ENCODE peak calls at places on chromosome 9, in four cellular contexts. V is cardiac muscle cell; N is aorta; F is CD4-positive, alpha-beta memory T cell. B is an unnamed sample.
A peak's percentile ranks its signal among the peaks of the same experiment; 100 is the strongest.

GRCh38 chr9:137199411-137200121 is 975 bp downstream of the TPRN start:
- DNase-seq in V (no peak), N (no peak), F (no peak), B (no peak)

GRCh38 chr9:89919171-89919681 is 314.4 kb downstream of the GADD45G start:
- DNase-seq in V (peak; percentile 77), N (no peak), F (no peak), B (peak; percentile 4)

GRCh38 chr9:114811301-114811700 is 5.5 kb upstream of the TNFSF15 start:
- DNase-seq in V (no peak), N (no peak), F (no peak), B (no peak)

GRCh38 chr9:96109718-96110351 is 192.1 kb downstream of the HSD17B3 start:
- DNase-seq in V (no peak), N (no peak), F (no peak), B (no peak)

GRCh38 chr9:95004452-95005275 is 278.2 kb downstream of the AOPEP start:
- DNase-seq in V (peak; percentile 73), N (peak; percentile 86), F (no peak), B (no peak)

GRCh38 chr9:121267689-121268597 is at the start of gene GSN:
- DNase-seq in V (peak; percentile 78), N (peak; percentile 95), F (peak; percentile 43), B (peak; percentile 22)

GRCh38 chr9:137853392-137853995 is 24.1 kb upstream of the CACNA1B start:
- DNase-seq in V (no peak), N (no peak), F (no peak), B (no peak)

GRCh38 chr9:15240927-15241326 is 66.1 kb downstream of the TTC39B start:
- DNase-seq in V (no peak), N (no peak), F (no peak), B (no peak)

GRCh38 chr9:121324755-121325154 is 45.3 kb downstream of the STOM start:
- DNase-seq in V (no peak), N (no peak), F (no peak), B (no peak)

GRCh38 chr9:114080773-114081440 is 2.8 kb upstream of the AMBP start:
- DNase-seq in V (no peak), N (no peak), F (no peak), B (no peak)

GRCh38 chr9:137721479-137721878 is 102.7 kb downstream of the EHMT1 start:
- DNase-seq in V (no peak), N (no peak), F (no peak), B (no peak)

GRCh38 chr9:12956805-12957204 is 182.0 kb downstream of the LURAP1L start:
- DNase-seq in V (no peak), N (no peak), F (no peak), B (no peak)

GRCh38 chr9:121260457-121261106 is 7.4 kb upstream of the GSN start:
- DNase-seq in V (no peak), N (no peak), F (no peak), B (no peak)

GRCh38 chr9:112711050-112711689 is 6.7 kb downstream of the INIP start:
- DNase-seq in V (peak; percentile 30), N (no peak), F (no peak), B (no peak)

GRCh38 chr9:75054373-75055001 is 26.4 kb upstream of the CARNMT1 start:
- DNase-seq in V (no peak), N (no peak), F (no peak), B (no peak)

GRCh38 chr9:26524225-26524624 is 368.4 kb downstream of the CAAP1 start:
- DNase-seq in V (peak; percentile 29), N (no peak), F (no peak), B (no peak)

DNA sequence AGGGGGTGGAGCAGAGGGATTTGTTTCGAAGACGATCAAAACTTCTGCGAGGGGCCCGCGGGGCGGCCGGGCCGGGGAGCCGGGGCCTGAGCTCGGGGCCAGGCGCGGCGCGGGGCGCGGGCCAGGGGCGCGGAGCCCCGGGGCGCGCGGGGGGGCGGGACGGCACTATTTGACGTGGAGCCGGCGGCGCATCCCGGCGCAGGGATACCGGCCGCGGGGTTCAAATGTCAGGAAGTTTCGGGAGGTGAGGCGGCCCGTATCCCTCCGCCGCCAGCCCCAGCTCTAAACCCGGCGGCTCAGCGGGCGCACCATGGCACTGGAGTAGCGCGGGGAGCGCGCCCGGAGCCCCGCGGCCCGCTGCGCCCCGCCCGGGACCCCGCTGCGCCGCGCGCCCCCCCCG is at the start of gene LMX1B:
- DNase-seq in V (peak; percentile 67), N (peak; percentile 83), F (no peak), B (no peak)
- H3K27me3 ChIP-seq in V (peaks cover 99% of the 10 kb centered on the region), N (no peaks in the 10 kb centered on the region), F (peaks cover 35% of the 10 kb centered on the region), B (peaks cover 71% of the 10 kb centered on the region)

GRCh38 chr9:306907-307306 is 92.2 kb downstream of the DOCK8 start:
- DNase-seq in V (no peak), N (no peak), F (peak; percentile 70), B (peak; percentile 34)

GRCh38 chr9:316382-316965 is 101.8 kb downstream of the DOCK8 start:
- DNase-seq in V (no peak), N (no peak), F (no peak), B (no peak)

GRCh38 chr9:312596-313320 is 98.1 kb downstream of the DOCK8 start:
- DNase-seq in V (no peak), N (no peak), F (no peak), B (no peak)

GRCh38 chr9:311837-312236 is 97.2 kb downstream of the DOCK8 start:
- DNase-seq in V (peak; percentile 23), N (no peak), F (no peak), B (no peak)
- H3K36me3 ChIP-seq in V (no peaks in the 10 kb centered on the region), N (no peaks in the 10 kb centered on the region), F (peaks cover 70% of the 10 kb centered on the region), B (peaks cover 75% of the 10 kb centered on the region)

DNA sequence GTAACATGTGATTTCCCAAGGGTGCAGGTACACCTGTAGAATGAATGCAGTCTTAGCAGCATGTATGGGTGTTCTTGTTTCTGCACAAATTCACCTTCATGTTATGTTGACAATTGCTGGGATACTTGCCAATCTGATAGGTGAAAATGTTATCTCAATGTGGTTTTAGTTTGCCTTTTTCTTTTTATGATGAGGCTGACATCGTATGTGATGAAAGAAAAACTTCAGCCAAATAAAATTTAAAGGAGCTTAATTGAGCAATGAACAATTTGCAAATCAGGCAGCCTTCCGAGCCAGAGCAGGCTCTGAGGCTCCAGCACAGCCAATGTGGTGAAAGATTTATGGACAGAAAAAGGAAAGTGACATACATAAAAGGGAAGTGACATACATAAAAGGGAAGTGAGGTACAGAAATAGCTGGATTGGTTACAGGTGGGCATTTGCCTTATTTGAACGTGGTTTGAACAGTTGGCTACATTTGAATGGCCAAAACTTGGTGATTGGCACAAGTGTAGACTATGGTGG is 10.5 kb downstream of the TAL2 start:
- DNase-seq in V (no peak), N (no peak), F (no peak), B (no peak)
- H3K4me3 ChIP-seq in V (no peak overlapping the region), N (no peak overlapping the region), F (no peak overlapping the region), B (no peak overlapping the region)

GRCh38 chr9:34810187-34810524 is 100.2 kb upstream of the CCL21 start:
- DNase-seq in V (no peak), N (no peak), F (no peak), B (no peak)
- H3K27me3 ChIP-seq in V (peaks cover 27% of the 10 kb centered on the region), N (no peaks in the 10 kb centered on the region), F (peaks cover 4% of the 10 kb centered on the region), B (peaks cover 14% of the 10 kb centered on the region)

DNA sequence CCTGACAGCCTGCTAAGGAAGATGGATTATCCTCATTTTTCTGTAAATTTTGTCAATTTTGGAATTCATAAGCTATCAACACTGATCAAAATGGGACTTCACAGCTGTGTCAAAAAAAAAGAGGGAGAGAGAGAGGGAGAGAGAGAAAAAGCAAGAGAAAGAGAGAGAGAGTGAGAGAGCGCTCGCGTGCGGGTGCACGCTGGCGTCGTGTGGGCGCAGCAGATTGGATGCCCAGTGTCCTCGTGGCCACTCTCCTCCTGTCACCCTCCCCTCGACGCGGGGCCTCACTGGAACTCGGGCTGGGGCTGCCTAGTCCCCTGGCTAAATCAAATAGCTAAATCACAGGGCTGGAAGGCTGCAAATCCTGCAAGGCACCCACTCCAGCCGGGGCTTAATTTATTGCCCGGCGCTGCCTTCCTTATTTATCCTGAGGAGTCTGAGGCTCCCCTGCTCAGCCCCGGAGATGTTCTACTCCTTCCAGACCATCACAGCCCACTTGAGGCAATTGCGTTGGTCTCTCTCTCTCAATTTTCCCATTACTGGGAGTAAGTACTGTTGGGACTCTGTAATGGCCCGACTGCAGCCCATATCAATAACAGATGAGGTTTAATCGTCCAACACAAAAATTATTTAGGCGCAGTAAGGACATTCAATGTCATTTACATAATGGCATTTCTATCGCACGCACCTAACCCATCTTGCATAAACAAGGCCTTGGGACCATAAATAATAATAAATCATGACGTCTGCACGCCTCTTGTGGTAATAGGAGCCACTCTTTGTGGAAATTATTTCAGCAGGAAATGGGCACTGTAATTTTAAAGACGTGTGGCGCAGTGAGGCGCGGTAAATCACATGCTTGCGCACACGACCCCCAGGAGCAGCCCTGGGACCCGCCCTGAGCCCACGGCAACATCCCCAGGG is 94.2 kb downstream of the PAX5 start:
- DNase-seq in V (no peak), N (no peak), F (no peak), B (no peak)
- H3K36me3 ChIP-seq in V (no peaks in the 10 kb centered on the region), N (no peaks in the 10 kb centered on the region), F (no peaks in the 10 kb centered on the region), B (no peaks in the 10 kb centered on the region)

GRCh38 chr9:29214162-29214520 is 1640.9 kb upstream of the C9orf72 start:
- DNase-seq in V (peak; percentile 76), N (peak; percentile 59), F (no peak), B (no peak)

GRCh38 chr9:29211681-29212589 is 1638.7 kb upstream of the C9orf72 start:
- DNase-seq in V (peak; percentile 77), N (peak; percentile 78), F (no peak), B (no peak)

GRCh38 chr9:29212590-29213373 is 1639.5 kb upstream of the C9orf72 start:
- DNase-seq in V (peak; percentile 38), N (no peak), F (no peak), B (no peak)

GRCh38 chr9:29214702-29215248 is 1641.5 kb upstream of the C9orf72 start:
- DNase-seq in V (peak; percentile 18), N (peak; percentile 48), F (no peak), B (no peak)

GRCh38 chr9:29213374-29214161 is 1640.3 kb upstream of the C9orf72 start:
- DNase-seq in V (peak; percentile 59), N (no peak), F (no peak), B (no peak)
- H3K4me3 ChIP-seq in V (peak within 1 kb of the TSS; percentile 39), N (no peak within 1 kb of the TSS), F (no peak within 1 kb of the TSS), B (no peak within 1 kb of the TSS)

GRCh38 chr9:37037744-37038640 is 3.9 kb upstream of the PAX5 start:
- DNase-seq in V (no peak), N (peak; percentile 74), F (no peak), B (no peak)
- H3K27me3 ChIP-seq in V (peaks cover 100% of the 10 kb centered on the region), N (no peaks in the 10 kb centered on the region), F (peaks cover 58% of the 10 kb centered on the region), B (peaks cover 54% of the 10 kb centered on the region)

GRCh38 chr9:128384801-128385492 is 13.8 kb downstream of the URM1 start:
- DNase-seq in V (no peak), N (no peak), F (no peak), B (no peak)
- H3K36me3 ChIP-seq in V (peaks cover 13% of the 10 kb centered on the region), N (peaks cover 5% of the 10 kb centered on the region), F (peaks cover 55% of the 10 kb centered on the region), B (peaks cover 73% of the 10 kb centered on the region)

DNA sequence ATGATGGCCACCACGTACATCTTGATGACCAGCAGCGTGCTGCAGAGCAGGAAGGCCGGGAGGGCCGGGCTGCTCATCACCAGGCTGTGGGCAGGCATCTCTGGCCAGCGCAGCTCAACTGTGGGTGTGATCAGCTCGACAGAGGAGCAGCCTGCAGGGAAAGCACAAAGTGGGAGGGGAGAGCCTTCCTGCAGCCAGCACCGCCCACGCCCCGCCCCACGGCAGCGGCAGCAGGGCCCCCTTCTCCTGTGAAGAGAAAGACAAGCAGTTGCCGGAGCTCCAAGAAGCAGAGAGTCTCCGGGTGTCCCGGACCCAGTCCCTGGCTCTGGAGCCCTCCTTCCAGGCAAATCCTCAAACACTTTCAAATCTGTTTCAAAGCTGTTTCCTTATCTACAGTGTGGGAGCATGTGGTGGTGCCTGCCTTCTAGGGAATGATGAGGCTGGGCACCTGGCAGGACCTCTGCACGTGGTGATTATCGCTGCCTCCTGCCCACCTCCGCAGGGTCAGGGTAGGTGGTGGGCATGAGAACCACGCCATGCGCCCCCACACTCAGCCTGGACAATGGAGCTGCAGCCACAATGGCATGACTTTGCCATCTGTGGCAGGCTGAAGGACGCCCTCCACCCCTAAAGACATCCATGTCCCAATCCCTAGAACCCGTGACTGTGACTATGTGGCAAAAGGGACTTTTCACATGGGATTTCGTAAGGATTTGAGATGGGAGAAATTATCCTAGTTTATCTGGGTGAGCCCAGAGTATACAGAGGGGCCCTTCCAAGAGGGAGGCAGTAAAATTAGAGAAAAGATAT is at the start of gene PTGES:
- DNase-seq in V (peak; percentile 82), N (peak; percentile 91), F (no peak), B (no peak)
- H3K4me3 ChIP-seq in V (no peak within 1 kb of the TSS), N (no peak within 1 kb of the TSS), F (no peak within 1 kb of the TSS), B (no peak within 1 kb of the TSS)

B was measured in effector memory CD4-positive, alpha-beta T cell.